ENCODE peak calls at places on chromosomes 6 and 20, in four cellular contexts. One of them, this sample, is unnamed.

GRCh38 chr6:155078331-155078745 is 83.2 kb downstream of the TIAM2 start:
- DNase-seq in GM12878: no peak
- DNase-seq in K562: no peak
- DNase-seq in HL-60: no peak
- DNase-seq in this sample: no peak

GRCh38 chr6:34142599-34142998 is 3.3 kb downstream of the GRM4 start:
- DNase-seq in GM12878: no peak
- DNase-seq in K562: peak; percentile 54
- DNase-seq in HL-60: no peak
- DNase-seq in this sample: no peak

GRCh38 chr6:160063771-160064413 is 57.7 kb upstream of the SLC22A1 start:
- DNase-seq in GM12878: no peak
- DNase-seq in K562: no peak
- DNase-seq in HL-60: no peak
- DNase-seq in this sample: no peak

GRCh38 chr6:106279179-106279578 is 46.4 kb downstream of the ATG5 start:
- DNase-seq in GM12878: no peak
- DNase-seq in K562: no peak
- DNase-seq in HL-60: no peak
- DNase-seq in this sample: no peak

GRCh38 chr20:40770564-40771307 is 81.7 kb upstream of the MAFB start:
- DNase-seq in GM12878: no peak
- DNase-seq in K562: no peak
- DNase-seq in HL-60: no peak
- DNase-seq in this sample: no peak

GRCh38 chr20:33444797-33445560 is 1.4 kb upstream of the SNTA1 start:
- DNase-seq in GM12878: no peak
- DNase-seq in K562: no peak
- DNase-seq in HL-60: no peak
- DNase-seq in this sample: no peak

GRCh38 chr20:45972500-45973183 is 639 bp upstream of the ZNF335 start:
- DNase-seq in GM12878: no peak
- DNase-seq in K562: no peak
- DNase-seq in HL-60: no peak
- DNase-seq in this sample: peak; percentile 92

GRCh38 chr20:4997207-4997606 is 4.1 kb downstream of the SLC23A2 start:
- DNase-seq in GM12878: no peak
- DNase-seq in K562: no peak
- DNase-seq in HL-60: no peak
- DNase-seq in this sample: no peak

GRCh38 chr6:153167026-153167891 is 36.2 kb upstream of the RGS17 start:
- DNase-seq in GM12878: no peak
- DNase-seq in K562: no peak
- DNase-seq in HL-60: no peak
- DNase-seq in this sample: no peak

GRCh38 chr6:99559056-99559455 is 9.4 kb downstream of the CCNC start:
- DNase-seq in GM12878: no peak
- DNase-seq in K562: no peak
- DNase-seq in HL-60: no peak
- DNase-seq in this sample: no peak

GRCh38 chr6:79377047-79377446 is 142.6 kb upstream of the HMGN3 start:
- DNase-seq in GM12878: no peak
- DNase-seq in K562: no peak
- DNase-seq in HL-60: no peak
- DNase-seq in this sample: no peak

GRCh38 chr6:71412559-71412958 is 123.9 kb downstream of the OGFRL1 start:
- DNase-seq in GM12878: no peak
- DNase-seq in K562: no peak
- DNase-seq in HL-60: no peak
- DNase-seq in this sample: no peak

GRCh38 chr6:147078602-147079001 is 125.6 kb upstream of the STXBP5 start:
- DNase-seq in GM12878: no peak
- DNase-seq in K562: no peak
- DNase-seq in HL-60: no peak
- DNase-seq in this sample: no peak

GRCh38 chr20:46104262-46104661 is 13.9 kb upstream of the CD40 start:
- DNase-seq in GM12878: no peak
- DNase-seq in K562: no peak
- DNase-seq in HL-60: no peak
- DNase-seq in this sample: no peak

GRCh38 chr20:19603390-19603753 is 154.7 kb upstream of the RIN2 start:
- DNase-seq in GM12878: no peak
- DNase-seq in K562: no peak
- DNase-seq in HL-60: no peak
- DNase-seq in this sample: no peak

GRCh38 chr6:33392168-33392947 is 735 bp downstream of the KIFC1 start:
- DNase-seq in GM12878: no peak
- DNase-seq in K562: no peak
- DNase-seq in HL-60: no peak
- DNase-seq in this sample: peak; percentile 34

GRCh38 chr6:3878048-3878666 is 29.0 kb downstream of the FAM50B start:
- DNase-seq in GM12878: no peak
- DNase-seq in K562: no peak
- DNase-seq in HL-60: no peak
- DNase-seq in this sample: no peak

GRCh38 chr6:166456360-166457156 is 73.8 kb upstream of the MPC1 start:
- DNase-seq in GM12878: peak; percentile 17
- DNase-seq in K562: no peak
- DNase-seq in HL-60: no peak
- DNase-seq in this sample: no peak

GRCh38 chr6:14690120-14691056 is 555.5 kb upstream of the JARID2 start:
- DNase-seq in GM12878: no peak
- DNase-seq in K562: no peak
- DNase-seq in HL-60: no peak
- DNase-seq in this sample: no peak

GRCh38 chr6:14094721-14095120 is 22.9 kb upstream of the CD83 start:
- DNase-seq in GM12878: no peak
- DNase-seq in K562: no peak
- DNase-seq in HL-60: no peak
- DNase-seq in this sample: no peak

GRCh38 chr6:157787080-157787479 is 36.0 kb upstream of the SNX9 start:
- DNase-seq in GM12878: no peak
- DNase-seq in K562: no peak
- DNase-seq in HL-60: no peak
- DNase-seq in this sample: no peak

GRCh38 chr20:37911838-37912273 is 8.9 kb downstream of the VSTM2L start:
- DNase-seq in GM12878: no peak
- DNase-seq in K562: peak; percentile 55
- DNase-seq in HL-60: no peak
- DNase-seq in this sample: no peak

GRCh38 chr6:151690768-151691562 is 116.5 kb upstream of the ESR1 start:
- DNase-seq in GM12878: peak; percentile 83
- DNase-seq in K562: no peak
- DNase-seq in HL-60: no peak
- DNase-seq in this sample: no peak

GRCh38 chr6:33581186-33581585 is 1.1 kb upstream of the BAK1 start:
- DNase-seq in GM12878: no peak
- DNase-seq in K562: no peak
- DNase-seq in HL-60: no peak
- DNase-seq in this sample: no peak

GRCh38 chr6:63943826-63944225 is 308.2 kb downstream of the PHF3 start:
- DNase-seq in GM12878: no peak
- DNase-seq in K562: no peak
- DNase-seq in HL-60: no peak
- DNase-seq in this sample: no peak

GRCh38 chr6:56357616-56358373 is 110.4 kb upstream of the COL21A1 start:
- DNase-seq in GM12878: no peak
- DNase-seq in K562: no peak
- DNase-seq in HL-60: no peak
- DNase-seq in this sample: no peak

GRCh38 chr6:25250878-25251277 is 28.3 kb upstream of the CARMIL1 start:
- DNase-seq in GM12878: peak; percentile 38
- DNase-seq in K562: no peak
- DNase-seq in HL-60: no peak
- DNase-seq in this sample: no peak

GRCh38 chr6:56955171-56956155 is 556 bp downstream of the BEND6 start:
- DNase-seq in GM12878: peak; percentile 62
- DNase-seq in K562: peak; percentile 87
- DNase-seq in HL-60: peak; percentile 67
- DNase-seq in this sample: peak; percentile 54

GRCh38 chr6:114052141-114052540 is 81.2 kb upstream of the HDAC2 start:
- DNase-seq in GM12878: no peak
- DNase-seq in K562: no peak
- DNase-seq in HL-60: no peak
- DNase-seq in this sample: no peak

GRCh38 chr6:52693777-52694176 is 22.9 kb downstream of the TMEM14A start:
- DNase-seq in GM12878: no peak
- DNase-seq in K562: no peak
- DNase-seq in HL-60: no peak
- DNase-seq in this sample: no peak

GRCh38 chr6:52694404-52694803 is 23.5 kb downstream of the TMEM14A start:
- DNase-seq in GM12878: no peak
- DNase-seq in K562: no peak
- DNase-seq in HL-60: no peak
- DNase-seq in this sample: no peak

GRCh38 chr6:52696418-52696817 is 25.5 kb downstream of the TMEM14A start:
- DNase-seq in GM12878: no peak
- DNase-seq in K562: no peak
- DNase-seq in HL-60: no peak
- DNase-seq in this sample: no peak

DNA sequence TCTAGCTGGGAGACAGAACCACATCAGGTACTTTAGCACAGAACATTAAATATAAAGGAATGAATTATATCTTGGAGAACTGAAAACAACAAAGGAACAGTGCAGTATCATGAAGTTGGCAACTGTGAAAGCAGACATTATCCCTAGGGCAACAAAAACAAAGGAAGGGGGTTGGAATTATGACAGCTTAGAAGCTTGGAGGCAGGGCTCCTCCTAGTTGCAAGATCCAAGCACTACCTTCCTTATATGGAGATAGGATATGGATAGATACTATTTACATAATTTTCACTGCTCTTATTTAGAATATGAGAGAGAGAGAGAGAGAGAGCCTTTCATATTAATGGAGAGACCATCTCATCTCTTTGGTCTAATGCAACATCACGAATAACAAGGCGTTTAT is 27.0 kb downstream of the TMEM14A start:
- DNase-seq in GM12878: no peak
- DNase-seq in K562: no peak
- DNase-seq in HL-60: no peak
- DNase-seq in this sample: no peak
- TF ChIP-seq SPI1 in GM12878: no peak
- TF ChIP-seq SPI1 in K562: no peak
- TF ChIP-seq SPI1 in HL-60: no peak
- TF ChIP-seq SPI1 in this sample: no peak

DNA sequence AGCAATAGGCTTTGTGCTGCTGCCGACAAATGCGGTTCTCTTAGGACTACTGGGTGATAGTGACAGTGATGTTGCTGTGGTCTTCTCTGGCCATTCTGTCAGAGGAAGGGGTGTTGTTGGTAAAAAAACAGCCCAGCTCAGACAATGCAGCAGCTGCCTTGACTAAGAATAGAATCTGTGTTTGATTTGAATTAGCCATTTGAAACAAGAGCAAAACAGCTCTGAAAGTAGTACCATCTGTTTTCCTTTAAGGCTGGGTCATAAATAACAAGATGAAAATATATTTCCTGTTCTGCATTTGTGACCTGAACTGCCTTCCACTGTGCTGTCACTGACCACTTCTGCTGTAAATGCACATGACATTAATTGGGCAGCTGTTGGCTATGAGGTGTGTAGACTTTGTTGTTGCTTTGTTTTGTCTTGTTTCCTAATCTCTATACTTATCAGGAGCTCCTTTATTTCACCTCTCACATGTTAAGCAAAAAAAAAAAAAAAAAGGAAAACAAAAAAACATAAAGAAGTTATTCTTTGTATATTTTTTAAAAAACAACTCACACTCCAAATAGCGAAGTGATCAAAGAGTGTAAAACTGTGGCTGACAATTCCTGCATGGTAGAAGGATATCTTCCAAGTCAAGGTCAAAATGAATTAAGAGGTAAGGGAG is 497.7 kb upstream of the ARID1B start:
- DNase-seq in GM12878: peak; percentile 28
- DNase-seq in K562: no peak
- DNase-seq in HL-60: no peak
- DNase-seq in this sample: no peak
- TF ChIP-seq SPI1 in GM12878: no peak
- TF ChIP-seq SPI1 in K562: no peak
- TF ChIP-seq SPI1 in HL-60: no peak
- TF ChIP-seq SPI1 in this sample: no peak

GRCh38 chr6:43979525-43979924 is 147.7 kb downstream of the MRPL14 start:
- DNase-seq in GM12878: no peak
- DNase-seq in K562: no peak
- DNase-seq in HL-60: no peak
- DNase-seq in this sample: no peak

GRCh38 chr6:43978473-43979360 is 148.5 kb downstream of the MRPL14 start:
- DNase-seq in GM12878: no peak
- DNase-seq in K562: no peak
- DNase-seq in HL-60: peak; percentile 46
- DNase-seq in this sample: no peak

GRCh38 chr6:43980004-43980795 is 147.1 kb downstream of the MRPL14 start:
- DNase-seq in GM12878: no peak
- DNase-seq in K562: no peak
- DNase-seq in HL-60: no peak
- DNase-seq in this sample: no peak

GRCh38 chr6:43976706-43977403 is 150.4 kb downstream of the MRPL14 start:
- DNase-seq in GM12878: no peak
- DNase-seq in K562: no peak
- DNase-seq in HL-60: no peak
- DNase-seq in this sample: no peak

GRCh38 chr6:43977404-43978111 is 149.7 kb downstream of the MRPL14 start:
- DNase-seq in GM12878: peak; percentile 91
- DNase-seq in K562: no peak
- DNase-seq in HL-60: no peak
- DNase-seq in this sample: no peak
- TF ChIP-seq SPI1 in GM12878: peak; percentile 91
- TF ChIP-seq SPI1 in K562: peak; percentile 67
- TF ChIP-seq SPI1 in HL-60: no peak
- TF ChIP-seq SPI1 in this sample: no peak

GRCh38 chr20:3239026-3239866 is at the start of gene SLC4A11:
- DNase-seq in GM12878: no peak
- DNase-seq in K562: peak; percentile 74
- DNase-seq in HL-60: peak; percentile 53
- DNase-seq in this sample: peak; percentile 91
- TF ChIP-seq SPI1 in GM12878: no peak
- TF ChIP-seq SPI1 in K562: no peak
- TF ChIP-seq SPI1 in HL-60: no peak
- TF ChIP-seq SPI1 in this sample: no peak

This sample was measured in GM12891.